ENCODE peak calls at places on chromosomes 2 and 18, in nine cellular contexts. R, O, T, M, S, I, D, V and L are unnamed samples.

GRCh38 chr2:78681386-78681785 is 344.1 kb upstream of the REG3G start:
- DNase-seq in T (no peak), S (no peak), D (no peak), M (no peak), R (no peak), V (no peak), I (no peak), O (no peak), L (no peak)

GRCh38 chr2:153953761-153954160 is 82.0 kb downstream of the GALNT13 start:
- DNase-seq in D (no peak), R (no peak), T (no peak), M (no peak), V (no peak), O (no peak), I (no peak), S (no peak), L (no peak)

GRCh38 chr2:177394622-177395021 is 2.0 kb downstream of the AGPS start:
- DNase-seq in R (no peak), S (no peak), O (no peak), V (no peak), T (no peak), M (no peak), I (no peak), D (no peak), L (no peak)

GRCh38 chr18:73218293-73218692 is 350.5 kb upstream of the NETO1 start:
- DNase-seq in R (no peak), M (no peak), D (no peak), O (no peak), I (no peak), T (no peak), S (no peak), V (no peak), L (no peak)

GRCh38 chr2:15615310-15615920 is 23.7 kb downstream of the DDX1 start:
- DNase-seq in R (no peak), V (no peak), S (no peak), D (no peak), M (no peak), O (no peak), T (no peak), I (no peak), L (no peak)

GRCh38 chr18:76844742-76845477 is 22.6 kb downstream of the ZNF236 start:
- DNase-seq in T (no peak), V (no peak), O (no peak), S (peak), R (no peak), D (no peak), I (no peak), M (no peak), L (no peak)

GRCh38 chr18:23573948-23574431 is 12.3 kb downstream of the NPC1 start:
- DNase-seq in S (no peak), M (peak), O (no peak), V (no peak), D (peak), I (no peak), T (no peak), R (no peak), L (no peak)

GRCh38 chr2:43853141-43854081 is 14.6 kb downstream of the ABCG8 start:
- DNase-seq in D (no peak), M (no peak), R (no peak), T (no peak), S (no peak), O (peak), V (no peak), I (peak), L (no peak)

GRCh38 chr2:206543073-206543472 is 99.2 kb upstream of the FAM237A start:
- DNase-seq in R (no peak), O (no peak), D (no peak), V (no peak), T (no peak), M (no peak), I (no peak), S (no peak), L (no peak)

GRCh38 chr2:158457092-158457825 is 507 bp downstream of the PKP4 start:
- DNase-seq in M (no peak), O (peak), I (peak), D (peak), R (peak), T (no peak), S (peak), V (peak), L (peak)
- TF ChIP-seq POLR2A in M (peak), O (no peak), I (no peak), D (no peak), R (no peak), T (no peak), S (peak), V (no peak), L (no peak)

GRCh38 chr2:77081597-77081996 is 440.6 kb downstream of the LRRTM4 start:
- DNase-seq in O (no peak), T (no peak), V (no peak), M (no peak), D (no peak), R (no peak), I (no peak), S (no peak), L (no peak)
- H3K4me3 ChIP-seq in O (no peak), T (no peak), V (no peak), M (no peak), D (no peak), R (no peak), I (no peak), S (no peak), L (no peak)

GRCh38 chr2:46848446-46848845 is 67.2 kb downstream of the MCFD2 start:
- DNase-seq in V (no peak), T (no peak), O (no peak), I (no peak), D (peak), M (no peak), S (no peak), R (no peak), L (no peak)

GRCh38 chr2:46847726-46848421 is 67.7 kb downstream of the MCFD2 start:
- DNase-seq in I (no peak), O (no peak), R (no peak), S (no peak), D (peak), M (no peak), V (no peak), T (no peak), L (no peak)

GRCh38 chr2:46845542-46846453 is 69.8 kb downstream of the MCFD2 start:
- DNase-seq in M (no peak), T (no peak), V (no peak), S (no peak), I (no peak), O (no peak), R (no peak), D (peak), L (no peak)

GRCh38 chr2:46846454-46846990 is 69.1 kb downstream of the MCFD2 start:
- DNase-seq in R (no peak), S (no peak), M (no peak), I (no peak), V (no peak), O (no peak), T (no peak), D (no peak), L (no peak)

DNA sequence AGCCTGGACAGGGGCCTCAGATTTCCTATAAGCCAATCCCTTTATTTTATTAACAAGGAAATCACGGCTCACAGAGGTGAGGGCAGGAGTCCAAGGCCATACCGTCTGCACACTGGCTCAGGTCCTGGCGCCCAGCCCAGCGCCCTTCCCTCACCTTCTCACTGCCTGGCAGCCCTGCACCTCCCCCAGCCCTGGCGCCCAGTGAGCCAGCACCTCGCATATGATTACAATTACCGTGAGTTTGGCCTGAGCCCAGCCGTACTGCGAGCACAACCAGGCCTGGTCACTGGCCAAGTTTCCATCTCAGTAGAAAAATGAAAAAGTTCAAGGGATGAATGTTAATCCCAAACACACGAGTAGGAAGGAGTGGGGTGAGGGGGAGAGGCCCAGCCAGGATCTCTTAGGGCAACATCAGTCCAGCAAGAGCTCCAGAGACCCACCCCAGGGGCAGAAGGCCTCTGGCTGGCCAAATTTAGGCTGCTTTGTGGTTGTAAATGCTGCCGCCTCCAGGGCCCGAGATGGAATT is 68.4 kb downstream of the MCFD2 start:
- DNase-seq in T (no peak), I (no peak), O (peak), S (peak), V (peak), R (peak), D (peak), M (peak), L (peak)
- H3K27ac ChIP-seq in T (peak), I (peak), O (peak), S (peak), V (peak), R (peak), D (peak), M (peak), L (peak)

GRCh38 chr2:42127425-42128424 is 41.4 kb upstream of the EML4 start:
- DNase-seq in M (no peak), I (no peak), D (no peak), S (no peak), T (no peak), O (no peak), R (no peak), V (no peak), L (no peak)
- TF ChIP-seq POLR2A in M (no peak), I (no peak), D (no peak), S (no peak), T (no peak), O (no peak), R (no peak), V (no peak), L (no peak)